ENCODE peak calls at places on chromosome 1, in nine cellular contexts. V, E, C, F, Y, H, J, U and N are unnamed samples.

GRCh38 chr1:67827688-67828087 is 5.6 kb downstream of the GNG12 start:
- DNase-seq in Y (no peak), F (no peak), J (no peak), H (no peak), C (no peak), U (no peak), E (no peak), V (no peak), N (no peak)

GRCh38 chr1:159211331-159212136 is 6.9 kb downstream of the ACKR1 start:
- DNase-seq in H (no peak), U (peak; percentile 3), E (peak; percentile 29), Y (peak; percentile 68), V (peak; percentile 18), C (peak; percentile 20), J (peak; percentile 33), F (peak; percentile 39), N (peak; percentile 74)

GRCh38 chr1:11099310-11100148 is at the start of gene EXOSC10:
- DNase-seq in E (peak; percentile 89), V (peak; percentile 84), Y (peak; percentile 95), H (peak; percentile 65), J (peak; percentile 83), C (peak; percentile 58), U (peak; percentile 77), F (peak; percentile 89), N (peak; percentile 98)

GRCh38 chr1:84773933-84774497 is 83.8 kb upstream of the SSX2IP start:
- DNase-seq in Y (peak; percentile 44), F (no peak), J (no peak), H (no peak), E (no peak), U (no peak), V (no peak), C (no peak), N (no peak)

GRCh38 chr1:232226197-232226681 is 403.7 kb downstream of the SIPA1L2 start:
- DNase-seq in Y (no peak), E (peak; percentile 89), J (peak; percentile 21), V (peak; percentile 69), U (peak; percentile 83), C (peak; percentile 70), F (peak; percentile 60), H (no peak), N (no peak)

GRCh38 chr1:30518186-30518585 is 205.2 kb downstream of the MATN1 start:
- DNase-seq in Y (no peak), F (no peak), J (no peak), E (no peak), V (no peak), H (no peak), U (no peak), C (no peak), N (no peak)

GRCh38 chr1:15848143-15848928 is 829 bp downstream of the SPEN start:
- DNase-seq in F (no peak), V (no peak), H (no peak), U (peak; percentile 23), J (peak; percentile 39), Y (peak; percentile 49), E (peak; percentile 50), C (no peak), N (no peak)

GRCh38 chr1:15213333-15213732 is 33.7 kb upstream of the FHAD1 start:
- DNase-seq in F (peak; percentile 75), J (no peak), U (peak; percentile 64), C (no peak), H (no peak), V (peak; percentile 73), E (peak; percentile 24), Y (no peak), N (no peak)

GRCh38 chr1:230105754-230106625 is 39.0 kb downstream of the GALNT2 start:
- DNase-seq in E (peak; percentile 80), C (no peak), U (peak; percentile 85), V (peak; percentile 86), H (no peak), J (no peak), Y (no peak), F (peak; percentile 82), N (no peak)

GRCh38 chr1:152018537-152018936 is 18.3 kb downstream of the S100A11 start:
- DNase-seq in J (no peak), F (peak; percentile 59), U (no peak), E (peak; percentile 20), H (no peak), V (no peak), Y (peak; percentile 41), C (no peak), N (no peak)

GRCh38 chr1:172906778-172907592 is 143.8 kb downstream of the TNFSF18 start:
- DNase-seq in H (no peak), C (peak; percentile 75), F (peak; percentile 95), E (peak; percentile 96), V (peak; percentile 76), Y (no peak), J (peak; percentile 8), U (peak; percentile 93), N (no peak)

GRCh38 chr1:27882543-27882903 is 10.2 kb downstream of the THEMIS2 start:
- DNase-seq in H (no peak), Y (no peak), U (no peak), E (no peak), V (no peak), C (no peak), F (no peak), J (no peak), N (no peak)